ENCODE peak calls at places on chromosomes 12 and 14, in six cellular contexts. O is mammary epithelial cell, S is dorsolateral prefrontal cortex, X is A549, H is breast epithelium, M is MM.1S. G is an unnamed sample.

GRCh38 chr14:38127784-38128183 is 79.9 kb upstream of the SSTR1 start:
- DNase-seq in H (no peak), X (no peak), O (no peak), S (no peak), M (no peak), G (no peak)

GRCh38 chr12:7989827-7990491 is 42.6 kb upstream of the FOXJ2 start:
- DNase-seq in M (no peak), H (no peak), S (no peak), O (no peak), X (no peak), G (no peak)

GRCh38 chr12:55694651-55695050 is 13.1 kb downstream of the ITGA7 start:
- DNase-seq in H (no peak), S (no peak), X (no peak), M (no peak), O (no peak), G (peak)

GRCh38 chr12:132174015-132174660 is 29.9 kb downstream of the NOC4L start:
- DNase-seq in M (no peak), S (no peak), O (no peak), X (no peak), H (no peak), G (no peak)

GRCh38 chr12:63420206-63420644 is 248.1 kb downstream of the DPY19L2 start:
- DNase-seq in O (peak), H (no peak), X (peak), M (peak), S (no peak), G (no peak)

GRCh38 chr14:91858536-91859275 is 8.6 kb downstream of the TC2N start:
- DNase-seq in S (no peak), X (peak), O (no peak), H (peak), M (no peak), G (no peak)

GRCh38 chr12:68180792-68181744 is 21.5 kb upstream of the IFNG start:
- DNase-seq in M (no peak), S (no peak), O (no peak), H (no peak), X (no peak), G (no peak)

GRCh38 chr12:94172973-94173372 is 24.6 kb downstream of the PLXNC1 start:
- DNase-seq in O (peak), X (no peak), S (no peak), H (no peak), M (peak), G (no peak)

GRCh38 chr12:109677323-109677722 is 36.3 kb upstream of the FAM222A start:
- DNase-seq in H (no peak), O (no peak), M (no peak), S (no peak), X (no peak), G (no peak)

GRCh38 chr12:57046947-57047890 is 2.7 kb downstream of the MYO1A start:
- DNase-seq in S (no peak), X (no peak), H (no peak), O (no peak), M (no peak), G (no peak)

GRCh38 chr14:20630340-20631022 is 11.0 kb downstream of the OR6S1 start:
- DNase-seq in S (no peak), H (no peak), O (peak), X (peak), M (peak), G (no peak)

GRCh38 chr12:114395755-114396152 is 10.2 kb downstream of the TBX5 start:
- DNase-seq in H (no peak), M (no peak), X (no peak), O (no peak), S (no peak), G (no peak)

GRCh38 chr12:24227550-24227949 is 278.1 kb upstream of the SOX5 start:
- DNase-seq in X (no peak), H (no peak), O (no peak), S (no peak), M (no peak), G (no peak)

GRCh38 chr14:69493038-69493437 is 8.5 kb downstream of the PLEKHD1 start:
- DNase-seq in H (no peak), O (no peak), M (no peak), X (no peak), S (no peak), G (no peak)

GRCh38 chr12:119916111-119916510 is 39.0 kb upstream of the CIT start:
- DNase-seq in O (no peak), X (no peak), H (no peak), M (no peak), S (no peak), G (no peak)

GRCh38 chr14:23433457-23433856 is 2.0 kb downstream of the MYH7 start:
- DNase-seq in S (no peak), H (no peak), O (no peak), M (no peak), X (no peak), G (peak)

GRCh38 chr12:57769594-57769993 is 2.3 kb downstream of the METTL1 start:
- DNase-seq in S (no peak), X (no peak), H (no peak), O (no peak), M (no peak), G (no peak)

DNA sequence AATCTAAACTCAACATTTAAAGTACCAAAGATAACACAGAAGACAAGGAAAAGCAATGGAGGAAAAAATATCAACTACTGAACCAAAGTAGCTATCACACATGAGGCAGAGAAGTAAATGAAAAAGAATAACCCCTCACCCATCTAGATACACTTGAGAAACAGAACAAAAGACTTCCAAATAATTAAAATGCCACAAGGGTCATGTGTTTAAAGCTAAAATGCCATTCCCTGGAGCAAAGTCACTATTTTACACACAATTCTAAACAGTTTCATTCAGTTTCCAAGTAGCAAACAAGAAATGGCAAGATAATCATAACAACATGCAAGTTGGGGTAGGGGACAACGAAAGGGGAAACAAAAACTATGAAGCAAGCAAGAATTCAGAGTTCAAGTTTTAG is 12.0 kb downstream of the OSBPL8 start:
- DNase-seq in X (no peak), S (no peak), M (no peak), O (no peak), H (no peak), G (no peak)
- H3K27ac ChIP-seq in X (no peak), S (no peak), M (no peak), O (no peak), H (no peak), G (no peak)

DNA sequence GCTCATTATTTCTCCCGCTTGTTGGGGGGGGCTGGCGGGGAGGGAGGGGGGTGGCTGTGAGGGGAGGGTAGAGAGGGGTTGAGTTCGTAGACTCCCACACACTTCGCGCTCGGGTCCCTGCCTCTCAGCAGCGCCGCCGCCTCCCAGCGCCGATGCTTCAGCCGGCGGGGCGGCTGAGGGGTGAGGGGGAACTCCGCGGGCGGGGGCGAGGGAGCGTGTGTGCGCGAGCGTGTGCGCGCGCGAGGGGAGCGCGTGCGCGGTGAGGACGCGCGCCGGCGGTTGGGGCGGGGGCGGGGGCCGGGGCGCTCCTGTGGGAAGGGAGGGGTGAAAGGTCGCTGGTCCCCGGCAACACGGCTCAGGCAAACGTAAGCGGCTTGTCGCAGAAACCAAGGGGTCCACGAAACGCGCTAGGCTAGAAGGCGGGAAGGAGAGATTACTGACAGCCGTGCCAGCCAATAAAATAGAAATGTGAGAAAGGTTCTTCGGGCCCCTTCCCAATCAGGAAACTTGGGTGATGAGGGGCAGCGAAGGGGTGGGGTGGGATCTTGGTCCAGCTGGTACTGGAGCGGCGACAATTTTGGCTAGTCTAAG is 343 bp upstream of the NOVA1 start:
- DNase-seq in H (peak), X (peak), M (no peak), S (peak), O (no peak), G (peak)
- TF ChIP-seq CTCF in H (no peak), X (no peak), M (no peak), S (peak), O (no peak), G (no peak)

GRCh38 chr12:122862872-122863701 is 27.8 kb downstream of the HIP1R start:
- DNase-seq in O (no peak), M (no peak), H (peak), X (no peak), S (no peak), G (peak)
- H3K27ac ChIP-seq in O (no peak), M (no peak), H (peak), X (no peak), S (peak), G (no peak)

GRCh38 chr12:3122841-3123678 is 45.9 kb downstream of the TSPAN9 start:
- DNase-seq in H (peak), M (no peak), O (peak), S (no peak), X (no peak), G (peak)
- TF ChIP-seq CTCF in H (no peak), M (no peak), O (no peak), S (no peak), X (no peak), G (peak)

DNA sequence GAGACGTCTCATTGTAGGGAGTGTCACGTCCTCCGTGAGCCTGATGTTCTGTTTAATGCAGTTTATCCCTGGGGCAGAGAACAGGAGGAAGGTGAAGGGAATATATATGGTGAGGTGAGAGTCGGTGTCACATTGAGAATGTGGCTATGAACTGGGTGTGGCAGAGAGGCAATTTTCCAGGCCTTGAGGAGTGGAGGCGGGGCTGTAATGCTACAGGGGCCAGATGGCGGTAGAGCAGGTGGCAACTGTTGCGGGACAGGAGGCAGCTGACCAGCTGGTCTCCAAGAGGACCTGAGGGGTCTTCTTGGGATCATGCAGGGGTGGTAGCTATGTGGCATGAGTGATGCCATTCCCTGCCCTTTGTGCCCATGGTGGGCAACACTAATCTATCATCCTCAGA is 59.6 kb downstream of the CACNA1C start:
- DNase-seq in O (no peak), X (no peak), S (peak), M (no peak), H (no peak), G (no peak)
- H3K27ac ChIP-seq in O (no peak), X (no peak), S (no peak), M (no peak), H (no peak), G (peak)